ENCODE peak calls at places on chromosomes 12 and 14, in seven cellular contexts. I is choroid plexus epithelial cell, G is suprapubic skin, D is HepG2, Q is tibial artery, O is foreskin keratinocyte, Z is WERI-Rb-1. N is an unnamed sample.

GRCh38 chr12:96427269-96427729 is 27.1 kb upstream of the CDK17 start:
- DNase-seq in I (peak), G (peak), D (peak), Q (peak), O (peak), Z (peak), N (no peak)

GRCh38 chr12:95446511-95446910 is 27.4 kb upstream of the METAP2 start:
- DNase-seq in I (peak), G (no peak), D (peak), Q (peak), O (no peak), Z (no peak), N (no peak)

GRCh38 chr12:68967036-68967435 is 34.1 kb upstream of the CPM start:
- DNase-seq in I (no peak), G (no peak), D (no peak), Q (no peak), O (no peak), Z (no peak), N (no peak)

GRCh38 chr14:26765768-26766550 is 168.1 kb upstream of the NOVA1 start:
- DNase-seq in I (peak), G (no peak), D (no peak), Q (peak), O (peak), Z (no peak), N (peak)

GRCh38 chr14:101711041-101711861 is 50.3 kb upstream of the PPP2R5C start:
- DNase-seq in I (no peak), G (peak), D (no peak), Q (no peak), O (no peak), Z (peak), N (no peak)

GRCh38 chr12:51879102-51879501 is 8.8 kb upstream of the ANKRD33 start:
- DNase-seq in I (no peak), G (no peak), D (no peak), Q (no peak), O (no peak), Z (no peak), N (no peak)

GRCh38 chr14:72675126-72675525 is 218.8 kb downstream of the DPF3 start:
- DNase-seq in I (no peak), G (no peak), D (no peak), Q (no peak), O (no peak), Z (no peak), N (no peak)

GRCh38 chr12:112439769-112440168 is 21.0 kb downstream of the PTPN11 start:
- DNase-seq in I (no peak), G (no peak), D (no peak), Q (no peak), O (no peak), Z (no peak), N (no peak)

GRCh38 chr14:93073366-93073722 is 42.4 kb downstream of the ITPK1 start:
- DNase-seq in I (no peak), G (no peak), D (no peak), Q (no peak), O (no peak), Z (no peak), N (no peak)

GRCh38 chr12:93664573-93665138 is 12.5 kb upstream of the CRADD start:
- DNase-seq in I (peak), G (no peak), D (peak), Q (no peak), O (peak), Z (no peak), N (no peak)

GRCh38 chr12:74747305-74747704 is 209.7 kb downstream of the ATXN7L3B start:
- DNase-seq in I (peak), G (no peak), D (no peak), Q (no peak), O (peak), Z (no peak), N (no peak)

GRCh38 chr12:54579258-54579657 is 9.2 kb downstream of the PPP1R1A start:
- DNase-seq in I (no peak), G (no peak), D (no peak), Q (no peak), O (no peak), Z (no peak), N (no peak)

GRCh38 chr12:3313066-3313465 is 177.9 kb upstream of the PRMT8 start:
- DNase-seq in I (peak), G (no peak), D (no peak), Q (no peak), O (peak), Z (no peak), N (no peak)

GRCh38 chr14:37172024-37172869 is at the start of gene SLC25A21:
- DNase-seq in I (peak), G (peak), D (peak), Q (peak), O (peak), Z (peak), N (no peak)

GRCh38 chr12:18723752-18724151 is 14.1 kb downstream of the PLCZ1 start:
- DNase-seq in I (peak), G (no peak), D (no peak), Q (no peak), O (peak), Z (no peak), N (no peak)

GRCh38 chr12:14845350-14845750 is 2.0 kb upstream of the ART4 start:
- DNase-seq in I (peak), G (no peak), D (peak), Q (peak), O (peak), Z (peak), N (no peak)

GRCh38 chr12:57888407-57889157 is 42.1 kb upstream of the CTDSP2 start:
- DNase-seq in I (peak), G (peak), D (no peak), Q (no peak), O (peak), Z (peak), N (no peak)
- TF ChIP-seq CTCF in I (no peak), G (no peak), D (no peak), Q (no peak), O (peak), Z (no peak), N (no peak)

DNA sequence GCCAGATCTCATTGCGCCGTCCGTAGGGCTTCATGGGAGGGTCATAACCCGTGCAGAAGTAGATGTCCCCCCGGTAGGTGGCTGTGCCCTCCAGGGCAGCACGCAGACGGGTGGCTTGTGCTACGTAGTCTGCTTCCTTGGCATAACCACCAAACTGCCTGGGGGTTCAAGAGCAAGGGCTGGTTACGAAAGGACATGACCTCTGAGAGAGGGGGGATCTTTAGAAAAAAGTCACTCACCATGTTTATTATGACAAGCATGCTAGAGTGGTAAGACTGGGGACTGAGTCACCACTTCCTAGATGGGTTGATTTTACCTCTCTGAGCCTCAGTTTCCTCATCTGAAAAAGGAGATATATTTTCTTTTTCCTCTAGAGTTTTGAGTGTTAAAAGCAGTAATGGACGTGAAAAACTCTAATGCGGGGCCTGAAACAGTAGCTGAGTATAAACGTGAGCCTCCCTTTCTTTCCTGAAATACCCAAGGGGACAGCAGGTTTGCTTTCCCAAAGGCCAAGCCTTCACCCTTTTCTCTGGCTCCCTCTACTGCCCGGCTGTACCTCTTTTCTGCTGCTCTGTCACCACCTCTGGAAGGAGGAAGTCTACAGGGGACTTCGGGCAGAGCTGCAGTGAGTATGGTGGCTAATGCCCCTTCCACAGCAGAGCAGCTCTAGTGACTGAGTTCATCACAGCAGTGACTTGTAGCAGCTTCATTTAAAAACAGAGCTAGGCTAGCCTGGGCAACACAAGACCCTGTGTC is 23.5 kb upstream of the GPRC5D start:
- DNase-seq in I (peak), G (no peak), D (peak), Q (peak), O (peak), Z (peak), N (no peak)
- TF ChIP-seq CTCF in I (peak), G (no peak), D (peak), Q (peak), O (peak), Z (peak), N (no peak)

GRCh38 chr12:81588609-81589008 is 170.5 kb downstream of the PPFIA2 start:
- DNase-seq in I (no peak), G (no peak), D (no peak), Q (no peak), O (no peak), Z (no peak), N (no peak)
- TF ChIP-seq CTCF in I (no peak), G (no peak), D (no peak), Q (no peak), O (no peak), Z (no peak), N (no peak)

DNA sequence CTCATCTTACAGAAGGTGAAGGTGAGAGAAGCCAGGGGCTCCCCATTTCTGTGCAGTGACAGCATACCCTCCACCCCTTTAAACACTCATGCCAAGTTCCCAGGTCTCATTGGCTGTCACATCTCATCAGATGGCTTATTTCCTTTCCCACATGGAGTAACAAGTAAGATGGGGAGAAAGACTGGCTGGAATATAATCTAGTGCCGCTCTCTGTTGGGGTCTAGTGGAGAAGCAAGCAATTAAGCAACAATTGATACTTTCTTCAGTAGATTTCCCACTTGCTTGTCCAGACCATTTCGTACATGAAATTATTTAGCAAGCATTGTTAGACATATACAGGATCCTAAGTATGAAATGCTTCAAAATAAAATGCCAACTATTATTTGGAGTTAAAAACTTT is 92.2 kb downstream of the SLC5A8 start:
- DNase-seq in I (no peak), G (no peak), D (no peak), Q (no peak), O (no peak), Z (no peak), N (no peak)
- TF ChIP-seq CTCF in I (no peak), G (no peak), D (no peak), Q (no peak), O (no peak), Z (no peak), N (no peak)

DNA sequence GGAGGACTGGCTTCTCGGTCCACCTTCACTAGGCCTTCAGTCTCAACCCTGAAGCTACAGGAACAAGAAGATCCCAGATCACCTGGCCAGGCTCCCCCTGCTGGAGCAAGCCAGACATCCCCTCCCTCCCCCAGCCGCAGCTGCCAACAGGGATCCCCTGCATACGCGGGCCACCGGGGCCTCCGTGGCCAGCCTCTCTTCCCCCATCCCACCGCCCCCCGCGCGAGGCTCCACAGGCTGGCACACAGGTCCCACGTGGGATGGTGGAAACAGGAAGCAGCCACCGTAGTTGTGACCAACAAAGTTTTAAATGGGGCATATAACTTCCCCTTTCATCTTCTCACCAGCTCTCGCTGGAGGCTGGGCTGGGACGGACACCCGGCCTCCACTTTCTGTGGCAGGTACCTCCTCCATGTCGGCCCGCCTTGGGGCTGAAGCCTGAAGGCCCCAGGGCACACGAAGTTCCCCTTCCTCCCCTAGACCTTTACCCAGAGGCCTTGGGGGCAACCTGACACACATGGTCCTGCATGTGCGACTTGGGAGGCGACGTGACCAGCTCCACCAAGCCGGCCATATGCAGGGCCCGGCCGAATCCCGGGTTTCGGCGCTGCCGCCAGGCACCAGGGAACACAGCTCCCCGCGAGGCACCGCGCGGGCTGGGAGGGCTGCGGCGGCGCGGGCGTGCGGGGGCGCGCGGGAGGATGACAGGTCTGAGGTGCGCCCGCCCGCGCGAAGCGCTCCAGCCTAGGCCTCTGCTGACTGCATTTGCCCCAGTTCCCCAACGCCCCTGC is 44.4 kb upstream of the PNMA1 start:
- DNase-seq in I (peak), G (no peak), D (peak), Q (peak), O (peak), Z (peak), N (no peak)
- TF ChIP-seq CTCF in I (peak), G (peak), D (peak), Q (peak), O (peak), Z (peak), N (no peak)

GRCh38 chr14:78631551-78631950 is 461.4 kb downstream of the NRXN3 start:
- DNase-seq in I (no peak), G (no peak), D (no peak), Q (no peak), O (no peak), Z (peak), N (no peak)
- TF ChIP-seq CTCF in I (no peak), G (no peak), D (no peak), Q (no peak), O (no peak), Z (no peak), N (no peak)